ENCODE peak calls at places on chromosome 11, in four cellular contexts. D is upper lobe of right lung, H is fibroblast of villous mesenchyme, U is WTC11. O is an unnamed sample.

GRCh38 chr11:36296925-36297604 is 977 bp downstream of the PRR5L start:
- DNase-seq in D (no peak), H (peak), U (no peak), O (no peak)

GRCh38 chr11:76391039-76391438 is 9.9 kb downstream of the GVQW3 start:
- DNase-seq in D (no peak), H (no peak), U (no peak), O (no peak)

GRCh38 chr11:62307950-62308349 is 9.1 kb upstream of the SCGB1D4 start:
- DNase-seq in D (no peak), H (no peak), U (no peak), O (no peak)

GRCh38 chr11:57527056-57527631 is 3.4 kb downstream of the TIMM10 start:
- DNase-seq in D (no peak), H (peak), U (peak), O (peak)

GRCh38 chr11:92782806-92783205 is 186.6 kb upstream of the MTNR1B start:
- DNase-seq in D (no peak), H (no peak), U (no peak), O (no peak)

GRCh38 chr11:79437274-79437980 is 3.4 kb downstream of the TENM4 start:
- DNase-seq in D (peak), H (peak), U (peak), O (peak)

GRCh38 chr11:2909145-2909914 is 19.9 kb downstream of the PHLDA2 start:
- DNase-seq in D (no peak), H (no peak), U (peak), O (no peak)

GRCh38 chr11:100220801-100221200 is 466.3 kb upstream of the ARHGAP42 start:
- DNase-seq in D (no peak), H (no peak), U (no peak), O (no peak)

GRCh38 chr11:126415128-126415527 is 59.6 kb downstream of the ST3GAL4 start:
- DNase-seq in D (no peak), H (peak), U (no peak), O (no peak)

GRCh38 chr11:10002221-10002620 is 291.8 kb downstream of the SBF2 start:
- DNase-seq in D (no peak), H (no peak), U (no peak), O (no peak)

GRCh38 chr11:85712953-85713352 is 27.0 kb upstream of the CCDC89 start:
- DNase-seq in D (no peak), H (no peak), U (no peak), O (no peak)

GRCh38 chr11:104164028-104164520 is at the start of gene PDGFD:
- DNase-seq in D (peak), H (peak), U (peak), O (peak)

GRCh38 chr11:67382481-67383136 is 9.2 kb upstream of the RAD9A start:
- DNase-seq in D (peak), H (peak), U (peak), O (peak)

GRCh38 chr11:47359586-47359985 is 7.1 kb upstream of the MYBPC3 start:
- DNase-seq in D (no peak), H (no peak), U (no peak), O (no peak)

GRCh38 chr11:36346562-36347383 is 50.7 kb downstream of the PRR5L start:
- DNase-seq in D (no peak), H (peak), U (no peak), O (no peak)

GRCh38 chr11:129724866-129725265 is 90.8 kb upstream of the TMEM45B start:
- DNase-seq in D (no peak), H (no peak), U (no peak), O (no peak)

GRCh38 chr11:59187587-59187986 is 15.7 kb downstream of the DTX4 start:
- DNase-seq in D (peak), H (peak), U (no peak), O (no peak)

GRCh38 chr11:1333860-1334259 is 24.4 kb upstream of the TOLLIP start:
- DNase-seq in D (no peak), H (no peak), U (no peak), O (no peak)

GRCh38 chr11:117970400-117971024 is 15.7 kb upstream of the IL10RA start:
- DNase-seq in D (peak), H (no peak), U (no peak), O (no peak)

GRCh38 chr11:65437436-65438227 is 15.0 kb downstream of the NEAT1 start:
- DNase-seq in D (peak), H (peak), U (no peak), O (no peak)

GRCh38 chr11:133681901-133682300 is 149.6 kb upstream of the OPCML start:
- DNase-seq in D (no peak), H (no peak), U (peak), O (peak)

GRCh38 chr11:60003729-60004128 is 13.3 kb upstream of the OOSP4B start:
- DNase-seq in D (no peak), H (no peak), U (no peak), O (no peak)

GRCh38 chr11:31233425-31233824 is 136.1 kb downstream of the DCDC1 start:
- DNase-seq in D (no peak), H (no peak), U (no peak), O (no peak)
- TF ChIP-seq CTCF in D (no peak), H (no peak), U (no peak), O (peak)

DNA sequence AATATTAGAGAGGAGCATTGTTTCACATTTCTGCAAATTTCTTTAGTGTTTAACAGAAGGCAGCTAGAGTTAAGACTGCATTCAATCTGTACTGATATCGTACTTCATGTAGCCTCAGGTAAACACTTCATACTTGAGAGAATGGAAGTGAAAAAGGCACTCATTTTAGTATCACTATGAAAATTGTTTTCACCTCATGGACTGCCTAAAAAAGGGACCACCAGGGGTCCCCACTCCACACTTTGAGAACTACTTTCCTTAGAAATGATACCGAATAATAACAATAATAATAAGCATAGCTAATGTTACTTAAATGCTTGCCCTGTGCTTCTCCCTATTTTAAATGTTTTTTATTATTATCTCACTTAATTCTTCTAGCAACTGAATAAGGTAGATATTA is 95.1 kb downstream of the BLID start:
- DNase-seq in D (no peak), H (peak), U (no peak), O (peak)
- TF ChIP-seq CTCF in D (peak), H (peak), U (peak), O (peak)

DNA sequence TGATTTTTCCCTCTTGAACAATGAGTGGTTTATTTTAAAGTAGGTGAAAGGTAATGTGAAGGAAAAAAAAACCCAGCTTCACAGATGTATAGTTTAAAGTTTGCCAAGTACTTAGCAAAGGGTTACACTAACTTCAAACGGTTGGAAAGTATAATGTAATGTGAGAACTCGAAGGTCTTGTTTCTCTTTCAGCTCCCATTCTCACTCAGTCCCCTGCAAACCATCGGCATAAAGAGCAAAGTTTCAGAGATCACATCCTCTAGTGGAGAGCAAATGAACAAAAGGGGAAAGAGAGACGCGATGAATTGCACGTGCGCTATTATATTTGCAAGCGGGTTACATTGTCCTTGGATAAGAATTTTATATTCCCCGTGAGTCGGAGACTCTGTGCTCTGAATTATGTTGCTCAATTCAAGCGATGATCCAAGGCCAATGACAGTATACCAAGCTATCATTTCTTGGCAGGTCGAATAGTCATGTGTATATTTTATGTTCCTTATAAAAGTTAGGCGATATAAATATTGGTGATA is 37.6 kb upstream of the BIRC3 start:
- DNase-seq in D (no peak), H (peak), U (no peak), O (no peak)
- TF ChIP-seq CTCF in D (peak), H (peak), U (no peak), O (no peak)

DNA sequence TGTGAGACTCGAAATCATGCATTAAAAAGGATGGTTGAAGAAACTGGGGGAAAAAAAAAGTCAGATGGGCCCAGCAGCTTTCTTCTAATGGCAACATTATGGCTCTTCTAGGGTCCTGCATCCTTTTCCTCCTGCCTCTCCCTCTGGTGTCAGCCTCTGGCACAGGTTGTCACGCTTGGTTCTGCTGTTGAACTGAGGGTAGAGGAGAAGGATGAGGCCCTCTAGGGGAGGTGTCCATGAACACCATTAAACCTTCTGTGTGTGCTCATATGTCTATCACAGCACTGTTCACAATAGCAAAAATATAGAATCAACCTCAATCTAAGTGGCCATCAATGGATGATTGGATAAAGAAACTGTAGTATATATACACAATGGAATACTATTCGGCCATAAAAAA is 36.0 kb downstream of the BUD13 start:
- DNase-seq in D (no peak), H (no peak), U (no peak), O (no peak)
- TF ChIP-seq CTCF in D (no peak), H (peak), U (no peak), O (no peak)

DNA sequence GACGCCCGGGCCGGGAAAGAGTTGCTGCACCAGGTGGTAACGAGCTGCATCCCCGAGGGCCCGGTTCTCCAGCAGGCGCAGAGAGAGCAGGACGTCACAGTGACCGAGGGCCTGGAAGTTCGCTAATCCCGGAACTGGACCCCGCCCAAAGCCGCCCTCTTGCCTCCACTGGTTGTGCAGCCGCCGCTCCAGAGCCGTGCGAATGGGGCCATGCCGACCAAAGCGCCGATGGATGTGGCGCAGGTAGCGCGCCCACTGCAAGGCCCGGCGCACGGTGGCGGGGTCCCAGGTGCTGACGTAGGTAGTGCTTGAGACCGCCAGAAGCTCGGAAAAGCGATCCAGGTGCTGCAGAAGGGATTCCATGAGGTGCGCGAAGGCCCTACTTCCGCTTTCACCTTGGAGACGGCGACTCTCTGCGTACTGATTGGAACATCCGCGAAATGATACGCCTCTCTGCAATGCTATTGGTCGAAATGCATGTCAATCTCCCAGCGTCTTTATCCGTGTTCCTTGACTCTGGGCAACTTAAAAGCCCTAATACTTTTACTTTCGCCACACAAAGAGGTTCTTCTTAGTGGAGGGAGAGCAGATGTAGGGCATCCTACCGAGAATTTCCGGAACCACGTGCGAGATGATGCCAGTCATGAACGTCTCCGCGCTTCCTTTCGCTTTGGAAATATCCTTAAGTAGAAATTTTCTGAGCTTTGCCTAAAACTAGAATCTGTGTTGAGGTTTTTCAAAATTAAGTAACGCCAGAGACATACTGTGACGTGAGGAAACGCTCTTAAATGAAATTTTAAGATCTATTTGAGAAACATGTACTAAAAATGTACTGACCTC is at the start of gene FANCF:
- DNase-seq in D (peak), H (peak), U (peak), O (peak)
- TF ChIP-seq CTCF in D (no peak), H (no peak), U (no peak), O (no peak)

GRCh38 chr11:94597896-94598295 is 30.7 kb downstream of the PIWIL4 start:
- DNase-seq in D (no peak), H (peak), U (no peak), O (no peak)
- TF ChIP-seq CTCF in D (no peak), H (peak), U (no peak), O (no peak)

DNA sequence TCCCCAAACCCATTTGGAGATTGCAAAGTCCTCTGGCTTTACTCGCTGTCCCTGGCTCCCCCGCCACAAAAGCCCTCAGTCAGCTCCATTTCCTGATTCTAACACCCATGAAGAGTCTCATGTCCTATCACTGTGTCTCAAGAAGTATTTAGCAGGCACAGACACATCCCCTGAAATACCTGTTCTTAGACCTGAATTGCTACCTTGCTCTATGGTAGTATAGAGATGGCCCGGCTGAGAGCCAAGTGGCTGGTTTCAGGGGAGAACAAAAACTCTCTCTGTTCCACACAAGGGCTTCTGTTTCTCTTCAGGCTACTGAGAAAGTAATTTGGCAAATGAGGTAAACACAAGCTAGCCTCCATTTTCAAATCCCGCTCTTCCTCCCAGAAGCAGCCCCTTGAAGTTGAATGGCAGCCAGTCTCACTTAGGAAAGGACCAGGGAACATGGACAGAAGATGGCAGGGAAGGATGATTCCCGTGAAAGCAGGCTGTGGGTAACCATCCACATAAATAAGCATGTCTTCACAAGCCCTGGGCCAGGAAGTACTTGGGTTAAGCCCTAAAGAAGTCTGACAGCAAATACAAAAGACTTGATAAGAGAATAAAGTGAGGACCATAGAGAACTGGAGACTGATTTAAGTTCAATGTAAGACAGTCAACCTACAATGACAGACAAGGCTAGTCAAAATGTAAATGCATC is 137.8 kb downstream of the C11orf58 start:
- DNase-seq in D (no peak), H (no peak), U (no peak), O (no peak)
- TF ChIP-seq CTCF in D (no peak), H (no peak), U (no peak), O (no peak)

GRCh38 chr11:101321222-101321621 is 191.6 kb upstream of the PGR start:
- DNase-seq in D (peak), H (no peak), U (peak), O (no peak)
- TF ChIP-seq CTCF in D (peak), H (no peak), U (no peak), O (no peak)

DNA sequence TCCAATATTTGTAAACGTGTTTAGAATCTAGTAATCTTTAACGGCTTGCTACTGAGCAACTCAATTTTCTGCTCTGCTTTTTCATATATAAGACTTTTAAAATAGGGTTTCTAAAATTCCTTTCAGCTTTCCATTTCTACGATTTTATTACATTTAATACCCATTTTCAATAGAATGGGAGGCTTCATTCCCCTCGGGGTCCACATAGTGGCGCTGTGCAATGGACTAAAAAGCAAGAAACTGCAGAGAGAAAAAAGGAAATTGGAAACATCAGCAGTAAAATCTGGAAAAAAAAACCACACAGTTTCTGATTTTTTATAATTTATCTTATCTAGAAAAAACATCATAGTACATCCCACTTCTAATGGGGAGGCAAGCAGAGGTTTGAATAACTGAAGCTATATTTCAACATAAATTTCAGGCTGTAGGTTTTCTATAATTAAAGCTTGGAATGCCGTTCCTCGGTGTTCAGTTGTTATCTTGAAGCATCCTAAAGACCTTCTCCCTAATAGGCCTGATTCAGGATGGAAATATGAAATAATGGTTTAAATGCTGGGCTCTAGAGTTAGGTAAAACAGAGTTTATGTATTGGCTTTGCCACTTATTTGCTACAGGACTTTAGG is 18.7 kb upstream of the JHY start:
- DNase-seq in D (no peak), H (peak), U (peak), O (peak)
- TF ChIP-seq CTCF in D (peak), H (peak), U (peak), O (peak)

DNA sequence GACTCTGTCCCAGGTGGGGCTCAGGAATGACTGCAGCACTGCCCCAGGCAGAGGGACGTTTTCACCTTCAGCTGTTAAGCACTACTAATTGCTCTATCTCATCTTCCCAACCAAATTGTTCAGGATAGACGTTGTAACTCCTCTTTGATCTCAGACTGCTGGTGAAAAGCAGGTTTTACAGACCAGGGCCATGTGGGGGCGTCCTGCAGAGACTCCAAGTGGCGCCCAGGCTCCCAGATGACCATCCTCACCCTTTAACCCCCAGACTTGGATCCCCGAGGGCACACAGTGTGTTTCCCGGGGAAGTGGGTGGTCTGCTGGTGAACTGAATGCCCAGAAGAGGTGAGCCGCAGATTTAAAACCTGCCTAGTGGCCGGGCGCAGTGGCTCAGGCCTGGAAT is 23.9 kb downstream of the FADD start:
- DNase-seq in D (no peak), H (no peak), U (peak), O (peak)
- TF ChIP-seq CTCF in D (peak), H (peak), U (peak), O (peak)